ENCODE peak calls at places on chromosome 15, in four cellular contexts. O, J, U and Z are unnamed samples.

GRCh38 chr15:29671308-29671981 is 150.8 kb downstream of the TJP1 start:
- DNase-seq in O (no peak), J (peak; percentile 33), U (no peak), Z (no peak)

GRCh38 chr15:63288778-63289378 is 11.5 kb downstream of the APH1B start:
- DNase-seq in J (no peak), U (no peak), O (peak; percentile 52), Z (no peak)

GRCh38 chr15:96484830-96485229 is 154.3 kb downstream of the NR2F2 start:
- DNase-seq in O (no peak), J (no peak), U (no peak), Z (no peak)

GRCh38 chr15:85618956-85619491 is 175.7 kb downstream of the KLHL25 start:
- DNase-seq in O (no peak), U (no peak), J (no peak), Z (peak; percentile 56)

GRCh38 chr15:65939901-65940617 is 70.8 kb downstream of the RAB11A start:
- DNase-seq in U (no peak), J (no peak), O (no peak), Z (no peak)

GRCh38 chr15:101115887-101116680 is 135.8 kb downstream of the CHSY1 start:
- DNase-seq in O (no peak), J (no peak), U (no peak), Z (no peak)

GRCh38 chr15:35741881-35742280 is 195.9 kb upstream of the DPH6 start:
- DNase-seq in J (no peak), U (no peak), O (no peak), Z (no peak)

GRCh38 chr15:67548862-67549651 is 6.6 kb downstream of the MAP2K5 start:
- DNase-seq in J (peak; percentile 72), U (no peak), O (no peak), Z (peak; percentile 82)

GRCh38 chr15:65088643-65089021 is 12.1 kb downstream of the KBTBD13 start:
- DNase-seq in O (peak; percentile 64), J (no peak), U (no peak), Z (no peak)

GRCh38 chr15:100665570-100665969 is 63.2 kb downstream of the ASB7 start:
- DNase-seq in O (no peak), U (no peak), J (no peak), Z (no peak)

GRCh38 chr15:49712846-49713450 is 92.1 kb downstream of the DTWD1 start:
- DNase-seq in U (no peak), O (no peak), J (no peak), Z (no peak)

GRCh38 chr15:29812384-29812694 is 9.9 kb downstream of the TJP1 start:
- DNase-seq in O (no peak), J (no peak), U (no peak), Z (no peak)

GRCh38 chr15:26891448-26891881 is 24.6 kb downstream of the GABRA5 start:
- DNase-seq in J (peak; percentile 93), O (peak; percentile 36), U (no peak), Z (peak; percentile 55)

GRCh38 chr15:68464451-68465090 is 32.6 kb upstream of the ITGA11 start:
- DNase-seq in J (no peak), O (no peak), U (no peak), Z (no peak)

GRCh38 chr15:80455051-80455648 is 51.0 kb downstream of the ARNT2 start:
- DNase-seq in O (no peak), J (no peak), U (no peak), Z (no peak)

GRCh38 chr15:83012038-83012490 is 625 bp upstream of the C15orf40 start:
- DNase-seq in O (no peak), U (no peak), J (no peak), Z (no peak)

GRCh38 chr15:53758412-53758811 is 1.1 kb downstream of the WDR72 start:
- DNase-seq in J (no peak), O (no peak), U (no peak), Z (no peak)

GRCh38 chr15:73752817-73753214 is 335 bp downstream of the INSYN1 start:
- DNase-seq in J (peak; percentile 63), O (no peak), U (no peak), Z (no peak)

GRCh38 chr15:64452988-64453688 is 7.2 kb upstream of the ZNF609 start:
- DNase-seq in J (no peak), U (no peak), O (no peak), Z (no peak)

GRCh38 chr15:93152951-93153350 is 63.9 kb upstream of the RGMA start:
- DNase-seq in J (no peak), U (no peak), O (no peak), Z (no peak)

GRCh38 chr15:91182096-91182495 is 82.0 kb downstream of the SV2B start:
- DNase-seq in J (no peak), O (no peak), U (no peak), Z (no peak)

DNA sequence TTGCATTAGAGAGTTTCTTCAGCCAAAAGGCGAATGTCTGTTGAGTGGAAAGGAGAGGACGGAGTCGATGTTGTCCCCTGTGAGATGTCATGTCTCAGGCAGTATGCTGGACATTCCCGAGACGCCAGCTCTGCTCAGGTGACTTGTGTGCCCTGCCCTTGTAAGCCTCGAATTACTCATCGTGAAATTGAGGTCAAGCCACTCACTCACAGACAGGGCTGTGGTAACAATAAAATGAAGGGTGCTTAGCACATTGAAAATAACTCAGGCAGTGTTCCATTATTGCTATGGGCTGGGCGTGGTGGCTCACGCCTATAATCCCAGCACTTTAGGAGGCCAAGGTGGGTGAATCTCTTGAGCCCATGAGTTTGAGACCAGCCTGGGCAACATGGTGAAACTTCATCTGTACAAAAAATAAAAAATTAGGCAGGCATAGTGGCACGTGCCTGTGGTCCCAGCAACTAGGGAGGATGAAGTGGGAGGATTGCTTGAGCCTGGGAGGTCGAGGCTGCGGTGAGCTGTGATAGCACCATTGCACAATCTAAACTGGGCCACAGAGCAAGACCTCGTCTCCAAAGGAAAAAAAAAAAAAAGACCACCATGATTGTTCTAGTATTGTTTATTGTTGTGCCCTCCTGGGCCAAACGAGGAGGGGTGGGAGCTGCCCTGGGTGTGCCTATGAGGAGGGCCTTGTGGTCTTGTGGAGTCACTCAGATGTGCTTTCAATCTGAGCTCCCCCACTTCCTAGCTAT is 214.4 kb downstream of the THSD4 start:
- DNase-seq in O (no peak), U (no peak), J (no peak), Z (no peak)
- TF ChIP-seq SUZ12 in O (no peak), U (no peak), J (no peak), Z (no peak)

DNA sequence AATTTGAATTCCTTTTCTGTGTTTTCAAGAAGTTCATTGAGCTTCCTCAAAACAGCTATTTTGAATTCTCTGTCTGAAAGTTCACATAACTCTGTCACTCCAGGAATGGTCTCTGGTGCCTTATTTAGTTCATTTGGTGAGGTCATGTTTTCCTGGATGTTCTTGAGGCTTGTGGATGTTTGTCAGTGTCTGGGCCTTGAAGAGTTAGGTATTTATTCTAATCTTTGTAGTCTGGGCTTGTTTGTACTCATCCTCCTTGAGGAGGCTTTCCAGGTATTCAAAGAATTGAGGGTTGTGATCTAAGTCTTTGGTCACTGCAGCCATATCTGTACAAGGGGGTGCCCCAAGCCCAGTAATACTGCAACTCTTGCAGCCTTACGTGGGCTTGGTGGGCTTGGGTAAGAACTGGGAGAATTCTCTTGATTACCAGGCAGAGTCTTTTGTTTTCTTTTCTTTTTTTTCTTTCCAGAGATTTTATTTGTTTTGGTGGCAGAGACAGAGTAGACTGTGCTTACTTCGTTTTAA is 19.3 kb upstream of the CCNDBP1 start:
- DNase-seq in U (no peak), O (no peak), J (no peak), Z (no peak)
- H3K36me3 ChIP-seq in U (no peaks in the 10 kb centered on the region), O (no peaks in the 10 kb centered on the region), J (no peaks in the 10 kb centered on the region), Z (no peaks in the 10 kb centered on the region)

DNA sequence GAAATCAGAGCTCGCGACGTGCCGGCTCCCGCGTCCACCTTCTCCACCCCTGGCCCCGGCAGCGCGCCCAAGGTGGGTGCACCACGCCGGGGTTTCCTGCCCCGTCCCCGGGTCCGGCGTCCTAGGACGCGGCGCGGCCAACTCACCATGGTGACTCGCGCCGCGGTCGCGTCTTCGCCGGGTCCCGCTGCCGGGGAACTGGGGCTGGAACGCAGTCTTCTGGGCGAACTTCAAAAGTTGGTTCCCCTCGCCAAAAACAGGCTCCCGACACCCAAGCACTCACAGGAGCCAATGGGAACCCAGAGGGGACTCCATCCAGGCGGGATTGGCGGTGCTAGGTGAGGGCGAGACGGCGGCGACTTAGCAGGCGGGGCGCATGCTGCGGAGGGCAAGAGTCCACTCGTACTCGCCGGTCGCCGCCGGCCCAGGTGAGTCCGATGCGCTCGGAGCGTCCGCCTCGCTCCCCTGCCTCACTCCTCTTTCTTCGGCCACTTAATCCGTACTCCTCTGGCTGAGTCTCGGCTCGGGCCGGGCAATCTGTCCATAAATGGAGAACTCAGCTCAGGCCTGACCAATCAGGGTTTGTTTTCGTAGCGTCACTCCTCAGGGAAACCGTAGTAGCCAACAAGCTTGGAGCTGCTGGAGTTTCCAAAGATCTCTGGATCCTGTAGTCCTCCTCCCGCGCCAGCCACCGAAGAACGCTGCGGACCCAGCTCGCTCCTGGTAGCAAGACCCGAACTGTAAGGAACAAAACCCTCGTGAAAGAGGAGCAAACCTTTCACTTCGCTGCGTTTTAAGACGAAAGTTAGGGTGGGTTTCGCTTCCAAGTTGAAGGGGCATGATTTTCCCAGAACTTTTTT is at the start of gene MYO1E:
- DNase-seq in U (peak; percentile 72), J (peak; percentile 93), O (peak; percentile 96), Z (peak; percentile 97)
- TF ChIP-seq SUZ12 in U (no peak), J (no peak), O (no peak), Z (no peak)

GRCh38 chr15:77625376-77625775 is 7.3 kb downstream of the LINGO1 start:
- DNase-seq in U (no peak), J (no peak), O (no peak), Z (no peak)

GRCh38 chr15:77623008-77623877 is 9.5 kb downstream of the LINGO1 start:
- DNase-seq in O (peak; percentile 69), J (no peak), U (no peak), Z (no peak)

GRCh38 chr15:77622212-77622941 is 10.3 kb downstream of the LINGO1 start:
- DNase-seq in J (no peak), O (no peak), U (no peak), Z (no peak)

GRCh38 chr15:77624868-77625267 is 7.8 kb downstream of the LINGO1 start:
- DNase-seq in J (no peak), U (no peak), O (no peak), Z (no peak)

DNA sequence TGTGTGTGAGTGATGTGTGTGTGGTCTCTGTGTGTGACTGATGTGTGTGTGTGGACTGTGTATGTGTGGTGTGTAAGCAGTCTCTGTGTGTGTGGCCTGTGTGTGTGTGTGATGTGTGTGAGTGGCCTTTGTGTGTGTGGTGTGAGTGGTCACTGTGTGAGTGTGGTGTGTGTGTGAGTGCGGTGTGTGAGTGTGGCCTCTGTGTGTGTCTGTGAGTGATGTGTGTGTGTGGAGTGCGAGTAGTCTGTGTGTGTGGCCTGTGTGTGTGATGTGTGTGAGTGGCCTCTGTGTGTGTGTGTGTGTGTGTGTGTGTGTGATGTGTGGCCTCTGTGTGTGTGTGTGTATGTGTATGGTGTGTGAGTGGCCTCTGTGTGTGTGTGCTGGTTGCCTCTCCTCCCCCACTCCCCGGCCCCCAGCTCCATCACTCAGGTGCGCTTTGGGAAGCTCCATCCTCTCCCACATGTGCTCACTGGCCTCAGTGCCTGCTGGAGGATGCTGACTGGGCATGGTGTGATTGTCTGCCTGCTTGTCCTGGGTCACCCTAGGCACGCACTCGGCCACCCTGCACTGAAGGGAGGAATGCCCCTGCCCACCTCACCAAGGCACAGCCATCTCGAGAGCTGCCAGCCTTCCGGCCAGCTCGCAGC is 8.7 kb downstream of the LINGO1 start:
- DNase-seq in O (no peak), J (no peak), U (no peak), Z (no peak)
- H3K36me3 ChIP-seq in O (no peaks in the 10 kb centered on the region), J (no peaks in the 10 kb centered on the region), U (no peaks in the 10 kb centered on the region), Z (no peaks in the 10 kb centered on the region)

DNA sequence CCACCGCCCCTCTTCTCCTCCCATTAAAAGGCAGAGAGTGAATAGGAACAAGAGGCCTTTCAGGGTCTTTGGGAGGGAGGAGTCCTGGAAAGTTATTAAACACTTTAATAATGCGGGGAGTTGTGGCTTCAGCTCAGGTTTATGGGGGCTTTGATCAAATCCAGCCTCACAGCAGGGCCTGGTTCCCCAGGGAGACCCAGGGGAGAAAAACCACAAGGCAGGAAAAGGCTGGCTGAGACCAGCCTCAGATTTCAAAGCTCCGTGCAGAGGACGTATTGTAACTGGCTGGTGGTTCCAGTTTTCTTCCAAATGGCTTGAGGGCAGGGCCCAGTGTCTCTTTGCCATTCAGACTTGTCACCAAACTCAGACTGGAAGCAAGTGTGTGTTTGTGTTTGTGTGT is 242.1 kb downstream of the TLE3 start:
- DNase-seq in O (no peak), J (no peak), U (no peak), Z (no peak)
- TF ChIP-seq SUZ12 in O (no peak), J (no peak), U (no peak), Z (no peak)